ENCODE peak calls at places on chromosomes 7 and 10, in nine cellular contexts. F, G, B, U, Y, A, W, D and K are unnamed samples.
A peak's percentile ranks its signal among the peaks of the same experiment; 100 is the strongest.

GRCh38 chr7:123573896-123574467 is 16.4 kb upstream of the NDUFA5 start:
- DNase-seq in F (no peak), G (no peak), B (no peak), U (peak; percentile 45), Y (no peak), A (no peak), W (no peak), D (no peak), K (no peak)

GRCh38 chr10:125172694-125173093 is 12.3 kb upstream of the CTBP2 start:
- DNase-seq in F (no peak), G (no peak), B (no peak), U (no peak), Y (no peak), A (no peak), W (no peak), D (no peak), K (no peak)

GRCh38 chr10:29634105-29634504 is 666 bp downstream of the SVIL start:
- DNase-seq in F (no peak), G (no peak), B (no peak), U (no peak), Y (no peak), A (no peak), W (no peak), D (no peak), K (no peak)

GRCh38 chr7:144545330-144545729 is 141.8 kb upstream of the NOBOX start:
- DNase-seq in F (no peak), G (no peak), B (no peak), U (no peak), Y (no peak), A (no peak), W (no peak), D (no peak), K (no peak)

GRCh38 chr7:143979999-143980398 is 20.1 kb upstream of the OR6B1 start:
- DNase-seq in F (no peak), G (no peak), B (no peak), U (no peak), Y (no peak), A (no peak), W (no peak), D (peak; percentile 6), K (no peak)

GRCh38 chr10:129816702-129817101 is 147.4 kb downstream of the EBF3 start:
- DNase-seq in F (no peak), G (no peak), B (no peak), U (no peak), Y (no peak), A (no peak), W (no peak), D (no peak), K (no peak)

GRCh38 chr7:102258749-102259107 is 27.9 kb upstream of the SH2B2 start:
- DNase-seq in F (no peak), G (no peak), B (no peak), U (no peak), Y (no peak), A (no peak), W (no peak), D (no peak), K (no peak)

GRCh38 chr10:110793128-110793812 is 78.5 kb upstream of the PDCD4 start:
- DNase-seq in F (peak; percentile 92), G (no peak), B (no peak), U (no peak), Y (no peak), A (no peak), W (no peak), D (peak; percentile 34), K (no peak)

GRCh38 chr7:86991844-86992243 is 67.6 kb downstream of the ELAPOR2 start:
- DNase-seq in F (no peak), G (no peak), B (no peak), U (no peak), Y (no peak), A (no peak), W (no peak), D (no peak), K (no peak)

GRCh38 chr10:33277135-33277536 is 57.3 kb downstream of the NRP1 start:
- DNase-seq in F (no peak), G (no peak), B (peak; percentile 65), U (no peak), Y (no peak), A (peak; percentile 66), W (peak; percentile 28), D (peak; percentile 72), K (no peak)

GRCh38 chr10:63143984-63144383 is 10.9 kb downstream of the NRBF2 start:
- DNase-seq in F (no peak), G (no peak), B (no peak), U (peak; percentile 7), Y (no peak), A (no peak), W (no peak), D (no peak), K (no peak)

GRCh38 chr10:124649209-124649608 is 95.0 kb downstream of the FAM53B start:
- DNase-seq in F (no peak), G (no peak), B (peak; percentile 46), U (no peak), Y (no peak), A (no peak), W (no peak), D (no peak), K (no peak)

GRCh38 chr10:13046861-13047528 is 45.5 kb upstream of the CCDC3 start:
- DNase-seq in F (peak; percentile 1), G (no peak), B (no peak), U (no peak), Y (no peak), A (no peak), W (no peak), D (no peak), K (no peak)

GRCh38 chr7:1918063-1918645 is 248.1 kb downstream of the ELFN1 start:
- DNase-seq in F (no peak), G (no peak), B (no peak), U (no peak), Y (no peak), A (no peak), W (no peak), D (no peak), K (no peak)

GRCh38 chr10:6023661-6024333 is 38.4 kb downstream of the IL2RA start:
- DNase-seq in F (no peak), G (no peak), B (no peak), U (no peak), Y (no peak), A (no peak), W (no peak), D (no peak), K (no peak)

GRCh38 chr10:70186571-70186970 is 16.3 kb upstream of the SAR1A start:
- DNase-seq in F (no peak), G (no peak), B (no peak), U (no peak), Y (no peak), A (no peak), W (no peak), D (no peak), K (no peak)

GRCh38 chr7:144497296-144497695 is 93.8 kb upstream of the NOBOX start:
- DNase-seq in F (no peak), G (no peak), B (no peak), U (no peak), Y (no peak), A (no peak), W (no peak), D (peak; percentile 55), K (no peak)

GRCh38 chr7:129218514-129219036 is 6.3 kb upstream of the AHCYL2 start:
- DNase-seq in F (peak; percentile 82), G (peak; percentile 71), B (peak; percentile 88), U (peak; percentile 68), Y (peak; percentile 62), A (peak; percentile 81), W (peak; percentile 86), D (peak; percentile 83), K (peak; percentile 81)

GRCh38 chr10:48330269-48330668 is 23.8 kb downstream of the MAPK8 start:
- DNase-seq in F (no peak), G (no peak), B (no peak), U (no peak), Y (no peak), A (no peak), W (no peak), D (no peak), K (no peak)

GRCh38 chr7:36810476-36810875 is 86.2 kb upstream of the AOAH start:
- DNase-seq in F (no peak), G (no peak), B (no peak), U (no peak), Y (no peak), A (no peak), W (no peak), D (no peak), K (no peak)

GRCh38 chr10:17188644-17189172 is 12.8 kb downstream of the TRDMT1 start:
- DNase-seq in F (no peak), G (no peak), B (no peak), U (no peak), Y (no peak), A (no peak), W (no peak), D (no peak), K (no peak)

GRCh38 chr7:124031919-124032318 is 948 bp downstream of the TMEM229A start:
- DNase-seq in F (no peak), G (no peak), B (no peak), U (no peak), Y (no peak), A (no peak), W (no peak), D (no peak), K (no peak)

GRCh38 chr10:13183625-13184024 is 22.3 kb downstream of the MCM10 start:
- DNase-seq in F (no peak), G (no peak), B (no peak), U (no peak), Y (no peak), A (no peak), W (no peak), D (peak; percentile 57), K (no peak)

GRCh38 chr10:133201151-133201947 is 28.7 kb upstream of the UTF1 start:
- DNase-seq in F (no peak), G (no peak), B (no peak), U (no peak), Y (no peak), A (no peak), W (no peak), D (no peak), K (no peak)

GRCh38 chr7:131183611-131184119 is 144.0 kb upstream of the MKLN1 start:
- DNase-seq in F (no peak), G (no peak), B (no peak), U (no peak), Y (no peak), A (no peak), W (no peak), D (peak; percentile 33), K (no peak)

GRCh38 chr7:140896996-140897395 is 27.7 kb downstream of the BRAF start:
- DNase-seq in F (no peak), G (no peak), B (no peak), U (no peak), Y (no peak), A (no peak), W (no peak), D (no peak), K (no peak)

GRCh38 chr7:50502001-50502684 is 52.0 kb upstream of the FIGNL1 start:
- DNase-seq in F (no peak), G (no peak), B (peak; percentile 89), U (no peak), Y (no peak), A (peak; percentile 6), W (no peak), D (peak; percentile 87), K (no peak)

GRCh38 chr7:115779561-115779960 is 251.0 kb downstream of the TFEC start:
- DNase-seq in F (no peak), G (no peak), B (no peak), U (no peak), Y (no peak), A (no peak), W (no peak), D (peak; percentile 24), K (no peak)

GRCh38 chr10:10647331-10647730 is 370.3 kb upstream of the CELF2 start:
- DNase-seq in F (no peak), G (no peak), B (no peak), U (no peak), Y (no peak), A (no peak), W (no peak), D (no peak), K (no peak)

GRCh38 chr7:81248420-81248819 is 329.6 kb upstream of the SEMA3C start:
- DNase-seq in F (no peak), G (no peak), B (no peak), U (no peak), Y (no peak), A (peak; percentile 31), W (no peak), D (no peak), K (no peak)

GRCh38 chr7:157816526-157817250 is 479.9 kb downstream of the DNAJB6 start:
- DNase-seq in F (no peak), G (no peak), B (no peak), U (no peak), Y (no peak), A (no peak), W (no peak), D (no peak), K (no peak)